ENCODE peak calls at places on chromosomes 4 and X, in seven cellular contexts. J is cardiac muscle cell, U is fibroblast of mammary gland, R is HCT116, T is keratinocyte, P is foreskin fibroblast, D is brain microvascular endothelial cell. F is an unnamed sample.

GRCh38 chrX:134365923-134366322 is 94.0 kb upstream of the HPRT1 start:
- DNase-seq in J (no peak), U (no peak), R (no peak), T (peak), P (no peak), D (no peak), F (no peak)

GRCh38 chr4:156734965-156735895 is 236.4 kb downstream of the PDGFC start:
- DNase-seq in J (no peak), U (peak), R (no peak), T (no peak), P (no peak), D (no peak), F (peak)

GRCh38 chr4:76305971-76306881 is at the start of gene STBD1:
- DNase-seq in J (peak), U (peak), R (peak), T (no peak), P (peak), D (peak), F (peak)

GRCh38 chr4:149291463-149291862 is 524.2 kb downstream of the IQCM start:
- DNase-seq in J (peak), U (peak), R (no peak), T (no peak), P (no peak), D (peak), F (peak)

GRCh38 chr4:109826719-109827118 is 1.1 kb upstream of the RRH start:
- DNase-seq in J (peak), U (peak), R (no peak), T (no peak), P (no peak), D (no peak), F (peak)

GRCh38 chr4:76526585-76526990 is 91.6 kb downstream of the SHROOM3 start:
- DNase-seq in J (no peak), U (no peak), R (no peak), T (no peak), P (no peak), D (no peak), F (peak)

GRCh38 chr4:99655315-99656081 is 2.1 kb downstream of the C4orf54 start:
- DNase-seq in J (peak), U (peak), R (no peak), T (peak), P (peak), D (peak), F (peak)

GRCh38 chr4:117085185-117085701 is at the start of gene TRAM1L1:
- DNase-seq in J (peak), U (peak), R (no peak), T (no peak), P (peak), D (peak), F (peak)

GRCh38 chr4:13645075-13645474 is 17.6 kb upstream of the BOD1L1 start:
- DNase-seq in J (no peak), U (no peak), R (no peak), T (no peak), P (no peak), D (no peak), F (no peak)

GRCh38 chr4:98447648-98448047 is 186.5 kb downstream of the RAP1GDS1 start:
- DNase-seq in J (peak), U (no peak), R (no peak), T (no peak), P (no peak), D (no peak), F (no peak)

GRCh38 chr4:82900016-82900334 is 560 bp upstream of the THAP9 start:
- DNase-seq in J (no peak), U (no peak), R (no peak), T (no peak), P (no peak), D (no peak), F (no peak)

GRCh38 chr4:113971706-113972360 is 7.6 kb downstream of the ARSJ start:
- DNase-seq in J (no peak), U (peak), R (no peak), T (no peak), P (peak), D (peak), F (no peak)

GRCh38 chrX:69109036-69109663 is 56.1 kb downstream of the PJA1 start:
- DNase-seq in J (no peak), U (no peak), R (no peak), T (no peak), P (no peak), D (no peak), F (no peak)

GRCh38 chrX:110293658-110294453 is 24.0 kb downstream of the AMMECR1 start:
- DNase-seq in J (no peak), U (peak), R (no peak), T (no peak), P (no peak), D (no peak), F (no peak)

GRCh38 chrX:1657367-1658082 is 42.7 kb downstream of the ASMT start:
- DNase-seq in J (peak), U (peak), R (no peak), T (no peak), P (peak), D (no peak), F (peak)

GRCh38 chr4:107818301-107818910 is 6.3 kb upstream of the SGMS2 start:
- DNase-seq in J (no peak), U (peak), R (no peak), T (no peak), P (peak), D (peak), F (no peak)

GRCh38 chr4:58760100-58760499 is 1649.9 kb upstream of the IGFBP7 start:
- DNase-seq in J (no peak), U (no peak), R (no peak), T (no peak), P (no peak), D (no peak), F (no peak)

GRCh38 chr4:76752911-76753494 is 144.9 kb downstream of the SOWAHB start:
- DNase-seq in J (peak), U (peak), R (peak), T (peak), P (peak), D (peak), F (peak)

GRCh38 chrX:138710866-138711331 is 618 bp downstream of the FGF13 start:
- DNase-seq in J (no peak), U (no peak), R (no peak), T (no peak), P (no peak), D (no peak), F (no peak)

GRCh38 chrX:116317409-116317808 is 119.0 kb upstream of the SLC6A14 start:
- DNase-seq in J (peak), U (peak), R (no peak), T (no peak), P (no peak), D (peak), F (peak)

GRCh38 chr4:117466388-117466787 is 381.0 kb upstream of the TRAM1L1 start:
- DNase-seq in J (no peak), U (no peak), R (no peak), T (peak), P (no peak), D (no peak), F (no peak)

DNA sequence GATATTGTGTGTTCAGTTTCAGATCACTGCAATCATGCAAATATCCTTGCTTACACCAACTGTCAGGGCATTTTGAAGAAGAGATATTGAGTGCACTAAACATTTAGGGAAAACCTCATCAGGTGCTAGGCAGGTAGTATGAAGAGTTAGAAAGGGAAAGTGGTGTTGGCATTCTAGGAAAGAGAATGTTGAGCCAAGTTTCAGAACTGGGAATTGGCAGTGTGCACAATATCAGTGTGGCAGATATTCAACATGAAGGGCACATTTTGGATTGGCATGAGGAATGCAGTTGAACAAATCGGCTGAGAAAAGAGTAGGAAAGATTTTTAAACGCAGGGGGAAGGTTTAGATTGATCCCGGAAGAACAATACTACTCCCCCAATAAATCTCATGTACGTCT is 43.4 kb upstream of the SMAD1 start:
- DNase-seq in J (no peak), U (no peak), R (no peak), T (no peak), P (no peak), D (no peak), F (no peak)
- H3K4me3 ChIP-seq in J (no peak), U (no peak), R (no peak), T (no peak), P (no peak), D (no peak), F (no peak)

GRCh38 chr4:173258866-173259265 is 75.3 kb downstream of the HMGB2 start:
- DNase-seq in J (no peak), U (no peak), R (no peak), T (no peak), P (no peak), D (no peak), F (no peak)
- TF ChIP-seq CTCF in J (no peak), U (no peak), R (no peak), T (no peak), P (no peak), D (no peak), F (no peak)

DNA sequence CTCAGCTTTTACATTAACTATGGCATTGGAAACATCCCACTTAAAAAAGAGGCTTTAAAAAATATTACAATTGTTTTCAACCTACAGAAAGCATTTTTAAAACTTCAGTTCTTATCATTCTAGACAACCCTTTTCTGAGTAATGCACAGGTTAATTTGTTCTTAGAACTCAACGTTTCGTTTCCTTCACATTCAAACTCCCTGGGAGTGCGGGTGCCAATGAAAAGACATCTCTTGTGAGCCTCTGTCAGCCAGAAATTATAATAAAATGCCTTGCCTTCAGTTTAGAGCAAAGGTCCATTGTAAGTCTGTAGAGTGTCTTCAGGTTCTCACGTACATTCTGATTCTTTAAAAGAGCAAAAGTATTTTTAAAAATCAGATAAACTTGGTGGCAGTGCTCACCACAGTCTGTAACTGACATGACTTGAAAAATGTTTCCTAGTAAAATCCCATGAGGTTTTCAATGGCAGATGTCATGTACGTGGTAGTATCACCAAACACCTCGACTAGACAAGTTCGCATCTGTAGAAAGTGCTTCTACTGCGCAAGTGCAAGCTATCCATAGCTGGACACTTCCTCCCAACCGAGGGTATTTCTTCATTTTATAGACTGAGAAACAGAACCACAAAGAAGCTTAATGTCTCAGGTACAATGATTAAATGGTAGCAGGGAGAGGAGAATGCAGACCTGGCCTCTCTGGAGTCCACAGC is 65.8 kb downstream of the HAUS3 start:
- DNase-seq in J (no peak), U (no peak), R (no peak), T (no peak), P (no peak), D (no peak), F (no peak)
- H3K4me3 ChIP-seq in J (no peak), U (no peak), R (no peak), T (no peak), P (no peak), D (no peak), F (no peak)

GRCh38 chr4:173261052-173261451 is 73.1 kb downstream of the HMGB2 start:
- DNase-seq in J (no peak), U (no peak), R (no peak), T (no peak), P (no peak), D (no peak), F (no peak)

GRCh38 chr4:173256825-173257224 is 77.3 kb downstream of the HMGB2 start:
- DNase-seq in J (no peak), U (no peak), R (no peak), T (no peak), P (no peak), D (no peak), F (no peak)

GRCh38 chr4:173257732-173258717 is 76.1 kb downstream of the HMGB2 start:
- DNase-seq in J (peak), U (peak), R (peak), T (no peak), P (peak), D (peak), F (peak)

GRCh38 chr4:173262363-173262762 is 71.8 kb downstream of the HMGB2 start:
- DNase-seq in J (no peak), U (no peak), R (no peak), T (no peak), P (no peak), D (no peak), F (no peak)

GRCh38 chr4:173259310-173259709 is 74.8 kb downstream of the HMGB2 start:
- DNase-seq in J (no peak), U (no peak), R (no peak), T (no peak), P (no peak), D (no peak), F (no peak)
- TF ChIP-seq CTCF in J (no peak), U (peak), R (no peak), T (no peak), P (peak), D (peak), F (peak)